ENCODE peak calls at places on chromosomes 12 and 14, in four cellular contexts. One of them, this sample, is unnamed.

GRCh38 chr14:60250318-60251035 is 1.5 kb downstream of the PPM1A start:
- DNase-seq in left ventricle myocardium inferior: no peak
- DNase-seq in smooth muscle cell of the brain vasculature: no peak
- DNase-seq in body of pancreas: no peak
- DNase-seq in this sample: peak

GRCh38 chr12:105100998-105101397 is 6.5 kb upstream of the WASHC4 start:
- DNase-seq in smooth muscle cell of the brain vasculature: no peak
- DNase-seq in left ventricle myocardium inferior: no peak
- DNase-seq in body of pancreas: no peak
- DNase-seq in this sample: no peak

GRCh38 chr14:79516009-79516408 is 695.3 kb downstream of the DIO2 start:
- DNase-seq in left ventricle myocardium inferior: no peak
- DNase-seq in body of pancreas: no peak
- DNase-seq in smooth muscle cell of the brain vasculature: no peak
- DNase-seq in this sample: no peak

GRCh38 chr14:45249847-45250575 is 3.0 kb downstream of the MIS18BP1 start:
- DNase-seq in left ventricle myocardium inferior: no peak
- DNase-seq in body of pancreas: no peak
- DNase-seq in smooth muscle cell of the brain vasculature: no peak
- DNase-seq in this sample: no peak

GRCh38 chr12:127054531-127054930 is 1212.4 kb upstream of the TMEM132C start:
- DNase-seq in body of pancreas: no peak
- DNase-seq in left ventricle myocardium inferior: no peak
- DNase-seq in smooth muscle cell of the brain vasculature: no peak
- DNase-seq in this sample: no peak

GRCh38 chr14:24861083-24861630 is 188.8 kb downstream of the STXBP6 start:
- DNase-seq in left ventricle myocardium inferior: no peak
- DNase-seq in smooth muscle cell of the brain vasculature: no peak
- DNase-seq in body of pancreas: peak
- DNase-seq in this sample: no peak

GRCh38 chr14:69845787-69846186 is 33.4 kb upstream of the SMOC1 start:
- DNase-seq in body of pancreas: no peak
- DNase-seq in smooth muscle cell of the brain vasculature: no peak
- DNase-seq in left ventricle myocardium inferior: no peak
- DNase-seq in this sample: no peak

GRCh38 chr12:58877243-58877743 is 43.0 kb downstream of the LRIG3 start:
- DNase-seq in smooth muscle cell of the brain vasculature: peak
- DNase-seq in left ventricle myocardium inferior: no peak
- DNase-seq in body of pancreas: peak
- DNase-seq in this sample: no peak

GRCh38 chr14:77654001-77654431 is 37.6 kb upstream of the SPTLC2 start:
- DNase-seq in body of pancreas: no peak
- DNase-seq in smooth muscle cell of the brain vasculature: no peak
- DNase-seq in left ventricle myocardium inferior: no peak
- DNase-seq in this sample: no peak

GRCh38 chr12:112353389-112353788 is 28.8 kb downstream of the HECTD4 start:
- DNase-seq in left ventricle myocardium inferior: no peak
- DNase-seq in smooth muscle cell of the brain vasculature: no peak
- DNase-seq in body of pancreas: no peak
- DNase-seq in this sample: no peak

GRCh38 chr14:94175403-94176146 is 1.5 kb downstream of the PPP4R4 start:
- DNase-seq in body of pancreas: no peak
- DNase-seq in left ventricle myocardium inferior: no peak
- DNase-seq in smooth muscle cell of the brain vasculature: no peak
- DNase-seq in this sample: no peak

GRCh38 chr14:73751157-73751691 is 37.0 kb upstream of the PNMA1 start:
- DNase-seq in left ventricle myocardium inferior: no peak
- DNase-seq in body of pancreas: no peak
- DNase-seq in smooth muscle cell of the brain vasculature: no peak
- DNase-seq in this sample: peak

GRCh38 chr12:132238487-132239248 is 90.7 kb downstream of the GALNT9 start:
- DNase-seq in left ventricle myocardium inferior: no peak
- DNase-seq in body of pancreas: no peak
- DNase-seq in smooth muscle cell of the brain vasculature: no peak
- DNase-seq in this sample: no peak

GRCh38 chr12:106305376-106305775 is 2.8 kb downstream of the TCP11L2 start:
- DNase-seq in left ventricle myocardium inferior: no peak
- DNase-seq in smooth muscle cell of the brain vasculature: no peak
- DNase-seq in body of pancreas: no peak
- DNase-seq in this sample: no peak

GRCh38 chr14:67943947-67944346 is 124.4 kb downstream of the RAD51B start:
- DNase-seq in smooth muscle cell of the brain vasculature: peak
- DNase-seq in body of pancreas: peak
- DNase-seq in left ventricle myocardium inferior: peak
- DNase-seq in this sample: peak

GRCh38 chr12:50282581-50283229 is 615 bp downstream of the LIMA1 start:
- DNase-seq in left ventricle myocardium inferior: no peak
- DNase-seq in body of pancreas: peak
- DNase-seq in smooth muscle cell of the brain vasculature: no peak
- DNase-seq in this sample: peak

GRCh38 chr12:110100315-110100970 is 23.7 kb upstream of the IFT81 start:
- DNase-seq in left ventricle myocardium inferior: peak
- DNase-seq in smooth muscle cell of the brain vasculature: peak
- DNase-seq in body of pancreas: peak
- DNase-seq in this sample: peak

GRCh38 chr12:127628655-127629054 is 638.3 kb upstream of the TMEM132C start:
- DNase-seq in left ventricle myocardium inferior: no peak
- DNase-seq in body of pancreas: no peak
- DNase-seq in smooth muscle cell of the brain vasculature: no peak
- DNase-seq in this sample: no peak

GRCh38 chr12:64625243-64626077 is 15.2 kb downstream of the RASSF3 start:
- DNase-seq in left ventricle myocardium inferior: peak
- DNase-seq in body of pancreas: peak
- DNase-seq in smooth muscle cell of the brain vasculature: no peak
- DNase-seq in this sample: peak

GRCh38 chr14:95452176-95452889 is 64.1 kb downstream of the SYNE3 start:
- DNase-seq in body of pancreas: no peak
- DNase-seq in left ventricle myocardium inferior: no peak
- DNase-seq in smooth muscle cell of the brain vasculature: no peak
- DNase-seq in this sample: no peak

GRCh38 chr12:630656-631632 is 32.3 kb downstream of the NINJ2 start:
- DNase-seq in smooth muscle cell of the brain vasculature: no peak
- DNase-seq in body of pancreas: peak
- DNase-seq in left ventricle myocardium inferior: peak
- DNase-seq in this sample: peak

GRCh38 chr12:18375583-18375982 is 114.3 kb downstream of the PIK3C2G start:
- DNase-seq in left ventricle myocardium inferior: no peak
- DNase-seq in body of pancreas: no peak
- DNase-seq in smooth muscle cell of the brain vasculature: no peak
- DNase-seq in this sample: no peak

GRCh38 chr14:52919971-52920370 is 30.9 kb downstream of the FERMT2 start:
- DNase-seq in left ventricle myocardium inferior: no peak
- DNase-seq in body of pancreas: no peak
- DNase-seq in smooth muscle cell of the brain vasculature: no peak
- DNase-seq in this sample: no peak

GRCh38 chr12:81245458-81245857 is 167.6 kb downstream of the ACSS3 start:
- DNase-seq in left ventricle myocardium inferior: no peak
- DNase-seq in body of pancreas: no peak
- DNase-seq in smooth muscle cell of the brain vasculature: no peak
- DNase-seq in this sample: no peak

GRCh38 chr12:108173160-108173559 is 44.1 kb downstream of the WSCD2 start:
- DNase-seq in body of pancreas: no peak
- DNase-seq in left ventricle myocardium inferior: no peak
- DNase-seq in smooth muscle cell of the brain vasculature: no peak
- DNase-seq in this sample: no peak

GRCh38 chr14:103188691-103189480 is 65.6 kb downstream of the TNFAIP2 start:
- DNase-seq in left ventricle myocardium inferior: peak
- DNase-seq in body of pancreas: peak
- DNase-seq in smooth muscle cell of the brain vasculature: no peak
- DNase-seq in this sample: peak